ENCODE peak calls at places on chromosomes 16 and 17, in five cellular contexts. One of them, this sample, is unnamed.
A peak's percentile ranks its signal among the peaks of the same experiment; 100 is the strongest.

GRCh38 chr17:81930142-81931125 is 2.9 kb upstream of the MAFG start:
- DNase-seq in GM10248: peak; percentile 42
- DNase-seq in Daoy: no peak
- DNase-seq in left cardiac atrium: no peak
- DNase-seq in hypothalamus: no peak
- DNase-seq in this sample: no peak

GRCh38 chr16:66933776-66934137 is 445 bp downstream of the CIAO2B start:
- DNase-seq in Daoy: no peak
- DNase-seq in GM10248: no peak
- DNase-seq in left cardiac atrium: no peak
- DNase-seq in hypothalamus: no peak
- DNase-seq in this sample: no peak

GRCh38 chr16:10589106-10589505 is 8.7 kb upstream of the EMP2 start:
- DNase-seq in GM10248: no peak
- DNase-seq in Daoy: no peak
- DNase-seq in left cardiac atrium: no peak
- DNase-seq in hypothalamus: no peak
- DNase-seq in this sample: no peak

GRCh38 chr17:78179372-78179771 is 7.5 kb downstream of the TK1 start:
- DNase-seq in left cardiac atrium: no peak
- DNase-seq in GM10248: no peak
- DNase-seq in hypothalamus: no peak
- DNase-seq in Daoy: no peak
- DNase-seq in this sample: no peak

GRCh38 chr16:81384006-81384405 is 60.6 kb upstream of the CMIP start:
- DNase-seq in left cardiac atrium: no peak
- DNase-seq in hypothalamus: no peak
- DNase-seq in GM10248: no peak
- DNase-seq in Daoy: no peak
- DNase-seq in this sample: no peak

GRCh38 chr16:51839697-51840462 is 688.8 kb upstream of the SALL1 start:
- DNase-seq in GM10248: no peak
- DNase-seq in hypothalamus: no peak
- DNase-seq in left cardiac atrium: no peak
- DNase-seq in Daoy: peak; percentile 1
- DNase-seq in this sample: no peak

GRCh38 chr17:13323990-13324389 is 277.7 kb downstream of the HS3ST3A1 start:
- DNase-seq in hypothalamus: no peak
- DNase-seq in GM10248: no peak
- DNase-seq in left cardiac atrium: no peak
- DNase-seq in Daoy: no peak
- DNase-seq in this sample: no peak

GRCh38 chr16:86496262-86496928 is 13.9 kb upstream of the FOXF1 start:
- DNase-seq in hypothalamus: no peak
- DNase-seq in GM10248: no peak
- DNase-seq in left cardiac atrium: no peak
- DNase-seq in Daoy: no peak
- DNase-seq in this sample: no peak

GRCh38 chr16:84416407-84417321 is 48.3 kb downstream of the ATP2C2 start:
- DNase-seq in Daoy: no peak
- DNase-seq in left cardiac atrium: no peak
- DNase-seq in hypothalamus: no peak
- DNase-seq in GM10248: no peak
- DNase-seq in this sample: no peak

GRCh38 chr16:28924399-28924761 is 658 bp downstream of the RABEP2 start:
- DNase-seq in hypothalamus: no peak
- DNase-seq in GM10248: no peak
- DNase-seq in left cardiac atrium: no peak
- DNase-seq in Daoy: no peak
- DNase-seq in this sample: no peak

GRCh38 chr16:87305505-87306391 is 11.4 kb downstream of the C16orf95 start:
- DNase-seq in GM10248: no peak
- DNase-seq in Daoy: peak; percentile 40
- DNase-seq in hypothalamus: no peak
- DNase-seq in left cardiac atrium: no peak
- DNase-seq in this sample: no peak

GRCh38 chr16:62277942-62278341 is 241.7 kb upstream of the CDH8 start:
- DNase-seq in GM10248: no peak
- DNase-seq in hypothalamus: no peak
- DNase-seq in Daoy: no peak
- DNase-seq in left cardiac atrium: no peak
- DNase-seq in this sample: no peak

GRCh38 chr16:78189121-78189520 is 89.7 kb downstream of the WWOX start:
- DNase-seq in hypothalamus: no peak
- DNase-seq in left cardiac atrium: no peak
- DNase-seq in GM10248: no peak
- DNase-seq in Daoy: no peak
- DNase-seq in this sample: no peak

This sample was measured in cerebellum.